ENCODE peak calls at places on chromosomes 7 and 10, in five cellular contexts. S is pancreas; J is thyroid gland; G is CD8-positive, alpha-beta memory T cell; E is lower lobe of right lung. N is an unnamed sample.

GRCh38 chr10:98262571-98262970 is 5.4 kb downstream of the LOXL4 start:
- DNase-seq in G (no peak), E (no peak), S (peak), J (peak), N (peak)

GRCh38 chr7:143456992-143457793 is 13.9 kb downstream of the TAS2R60 start:
- DNase-seq in G (no peak), J (no peak), E (no peak), S (no peak), N (no peak)

GRCh38 chr10:87935290-87936141 is 72.1 kb downstream of the PTEN start:
- DNase-seq in E (no peak), J (no peak), G (no peak), S (no peak), N (no peak)

GRCh38 chr7:22874904-22875303 is 52.3 kb upstream of the TOMM7 start:
- DNase-seq in G (no peak), E (no peak), J (no peak), S (no peak), N (no peak)

GRCh38 chr7:45582136-45582742 is 8.1 kb downstream of the ADCY1 start:
- DNase-seq in J (no peak), S (no peak), G (no peak), E (no peak), N (no peak)

GRCh38 chr7:44382459-44383300 is 57.3 kb upstream of the CAMK2B start:
- DNase-seq in J (no peak), S (no peak), E (no peak), G (no peak), N (no peak)

GRCh38 chr7:136877990-136878389 is 9.5 kb downstream of the CHRM2 start:
- DNase-seq in J (no peak), S (no peak), G (no peak), E (no peak), N (no peak)

GRCh38 chr10:82796510-82796909 is 921.5 kb downstream of the NRG3 start:
- DNase-seq in G (no peak), E (no peak), J (no peak), S (no peak), N (no peak)

GRCh38 chr7:44073664-44074348 is 8.4 kb upstream of the PGAM2 start:
- DNase-seq in G (peak), J (no peak), S (peak), E (peak), N (peak)

GRCh38 chr7:81112731-81113130 is 193.9 kb upstream of the SEMA3C start:
- DNase-seq in G (no peak), S (no peak), J (no peak), E (no peak), N (no peak)

GRCh38 chr7:154581251-154581890 is 421.6 kb downstream of the PAXIP1 start:
- DNase-seq in G (no peak), J (no peak), S (no peak), E (no peak), N (no peak)

GRCh38 chr7:66877577-66878300 is 43.3 kb upstream of the TMEM248 start:
- DNase-seq in E (no peak), J (no peak), G (no peak), S (no peak), N (no peak)

GRCh38 chr10:124025638-124026336 is 67.6 kb downstream of the CHST15 start:
- DNase-seq in G (no peak), S (no peak), J (no peak), E (no peak), N (no peak)

GRCh38 chr7:66542528-66543373 is 85.9 kb upstream of the KCTD7 start:
- DNase-seq in S (no peak), J (peak), G (no peak), E (no peak), N (no peak)

GRCh38 chr7:37480642-37481041 is 32.0 kb upstream of the ELMO1 start:
- DNase-seq in G (no peak), E (no peak), J (no peak), S (no peak), N (no peak)

GRCh38 chr10:129035052-129035805 is 431.8 kb upstream of the MGMT start:
- DNase-seq in S (no peak), J (no peak), G (peak), E (no peak), N (no peak)

GRCh38 chr7:149879801-149880738 is 6.3 kb downstream of the ATP6V0E2 start:
- DNase-seq in E (no peak), S (no peak), J (no peak), G (no peak), N (no peak)

GRCh38 chr10:6473430-6473829 is 106.6 kb downstream of the PRKCQ start:
- DNase-seq in S (no peak), E (no peak), J (no peak), G (peak), N (no peak)

GRCh38 chr7:105112440-105113418 is 98.7 kb downstream of the KMT2E start:
- DNase-seq in E (peak), J (no peak), G (no peak), S (no peak), N (no peak)

GRCh38 chr10:111551001-111551400 is 474.2 kb downstream of the ADRA2A start:
- DNase-seq in E (no peak), J (no peak), G (no peak), S (no peak), N (no peak)

GRCh38 chr7:103851357-103851756 is 138.1 kb downstream of the RELN start:
- DNase-seq in S (no peak), J (no peak), E (no peak), G (no peak), N (no peak)

GRCh38 chr7:70614237-70614984 is 517.5 kb upstream of the GALNT17 start:
- DNase-seq in E (no peak), G (no peak), J (peak), S (peak), N (peak)

GRCh38 chr10:19556666-19557065 is 259.6 kb upstream of the PLXDC2 start:
- DNase-seq in S (no peak), G (no peak), E (no peak), J (no peak), N (no peak)

GRCh38 chr7:131225619-131226101 is 102.0 kb upstream of the MKLN1 start:
- DNase-seq in G (no peak), S (peak), E (peak), J (peak), N (peak)

GRCh38 chr7:79436378-79436777 is 17.1 kb downstream of the MAGI2 start:
- DNase-seq in S (no peak), J (no peak), E (no peak), G (no peak), N (no peak)

GRCh38 chr10:97132273-97132672 is 53.5 kb downstream of the SLIT1 start:
- DNase-seq in J (no peak), E (no peak), G (no peak), S (no peak), N (no peak)

GRCh38 chr10:30219977-30220751 is 128.9 kb downstream of the MTPAP start:
- DNase-seq in S (no peak), E (peak), J (peak), G (no peak), N (no peak)

GRCh38 chr10:28328346-28328745 is 25.5 kb upstream of the MPP7 start:
- DNase-seq in G (no peak), J (no peak), E (no peak), S (no peak), N (no peak)

GRCh38 chr7:1681581-1681980 is 11.5 kb downstream of the ELFN1 start:
- DNase-seq in S (no peak), J (no peak), E (no peak), G (no peak), N (no peak)

GRCh38 chr7:47405286-47405904 is 176.5 kb downstream of the TNS3 start:
- DNase-seq in G (no peak), S (no peak), E (no peak), J (no peak), N (no peak)

GRCh38 chr7:129947701-129948100 is 5.1 kb downstream of the UBE2H start:
- DNase-seq in J (no peak), S (no peak), E (no peak), G (no peak), N (no peak)

GRCh38 chr7:4726051-4726450 is 44.0 kb downstream of the FOXK1 start:
- DNase-seq in E (no peak), J (no peak), S (no peak), G (no peak), N (no peak)

GRCh38 chr7:4722960-4723359 is 40.9 kb downstream of the FOXK1 start:
- DNase-seq in J (no peak), G (no peak), S (no peak), E (no peak), N (no peak)

GRCh38 chr7:4726568-4726967 is 44.5 kb downstream of the FOXK1 start:
- DNase-seq in J (no peak), E (no peak), G (no peak), S (no peak), N (no peak)

GRCh38 chr7:4725014-4725951 is 43.2 kb downstream of the FOXK1 start:
- DNase-seq in E (peak), S (peak), J (peak), G (peak), N (peak)

GRCh38 chr7:4724648-4725013 is 42.5 kb downstream of the FOXK1 start:
- DNase-seq in E (no peak), J (no peak), S (no peak), G (no peak), N (no peak)
- H3K27ac ChIP-seq in E (peak), J (peak), S (peak), G (no peak), N (peak)

DNA sequence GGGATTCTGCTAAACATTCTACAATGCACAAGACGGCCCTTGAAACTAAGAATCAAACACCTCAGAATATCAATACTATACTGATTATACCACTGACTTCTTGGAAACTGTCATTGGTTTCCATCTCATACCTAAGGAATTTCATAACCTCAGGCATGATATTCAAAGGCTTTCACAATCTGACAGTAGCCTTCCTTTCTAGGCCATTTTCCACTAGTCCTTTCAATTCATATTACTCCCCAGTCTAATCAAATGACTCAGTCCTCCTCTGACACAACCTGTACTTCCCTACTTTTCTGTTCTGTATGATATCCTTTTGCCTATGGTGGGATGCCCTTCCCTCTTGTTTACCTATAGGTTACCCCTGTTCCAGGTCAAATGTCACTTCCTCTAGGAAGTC is 48.3 kb downstream of the CSTF2T start:
- DNase-seq in J (no peak), E (no peak), G (no peak), S (no peak), N (no peak)
- H3K27ac ChIP-seq in J (no peak), E (no peak), G (no peak), S (no peak), N (no peak)

GRCh38 chr7:26399747-26400146 is 108.1 kb downstream of the SNX10 start:
- DNase-seq in E (no peak), S (no peak), J (no peak), G (no peak), N (no peak)

GRCh38 chr7:26398436-26399308 is 107.0 kb downstream of the SNX10 start:
- DNase-seq in E (peak), S (peak), J (peak), G (peak), N (peak)

GRCh38 chr7:26397786-26398435 is 106.2 kb downstream of the SNX10 start:
- DNase-seq in E (no peak), S (no peak), G (peak), J (peak), N (peak)

GRCh38 chr7:26399309-26399610 is 107.6 kb downstream of the SNX10 start:
- DNase-seq in J (peak), G (no peak), S (peak), E (peak), N (peak)

DNA sequence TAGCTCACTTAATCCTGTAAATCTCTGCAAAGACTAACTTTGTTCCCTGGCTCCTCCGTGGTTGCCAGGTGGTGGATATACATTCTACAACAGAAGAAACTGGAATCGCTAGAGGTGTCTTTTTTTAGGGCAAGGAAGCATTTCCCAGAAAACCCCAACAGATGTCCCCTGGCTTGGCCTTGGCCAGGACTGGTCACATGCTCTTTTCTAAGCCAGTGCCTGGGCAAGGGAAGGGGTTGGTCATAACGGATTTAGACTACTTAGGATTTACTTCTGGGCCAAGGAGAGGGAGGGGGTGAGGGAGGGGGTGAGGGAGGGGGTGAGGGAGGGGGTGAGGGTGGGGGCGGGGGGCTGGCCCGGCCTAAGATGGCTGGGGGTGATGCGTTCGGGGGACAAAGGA is 105.7 kb downstream of the SNX10 start:
- DNase-seq in S (peak), J (no peak), E (no peak), G (no peak), N (no peak)
- H3K27ac ChIP-seq in S (no peak), J (no peak), E (peak), G (no peak), N (no peak)

GRCh38 chr7:15967121-15967520 is 280.6 kb upstream of the MEOX2 start:
- DNase-seq in G (no peak), J (no peak), E (no peak), S (no peak), N (no peak)
- H3K27ac ChIP-seq in G (no peak), J (no peak), E (no peak), S (no peak), N (no peak)